ENCODE peak calls at places on chromosome 14, in nine cellular contexts. Y, A, T, E, J, D, I, M and L are unnamed samples.

GRCh38 chr14:60642790-60643397 is 6.4 kb downstream of the SIX1 start:
- DNase-seq in M (no peak), D (no peak), I (peak), T (no peak), Y (no peak), E (no peak), A (no peak), J (no peak), L (no peak)

GRCh38 chr14:23517650-23518329 is 33.8 kb downstream of the ZFHX2 start:
- DNase-seq in I (no peak), M (no peak), T (no peak), J (no peak), D (no peak), Y (no peak), E (no peak), A (no peak), L (no peak)

GRCh38 chr14:44941591-44941990 is 20.2 kb downstream of the KLHL28 start:
- DNase-seq in D (no peak), J (no peak), M (no peak), T (no peak), E (no peak), Y (no peak), A (no peak), I (no peak), L (no peak)

GRCh38 chr14:52391866-52392600 is 77.9 kb downstream of the PTGER2 start:
- DNase-seq in Y (no peak), E (peak), J (no peak), I (no peak), M (no peak), D (no peak), T (no peak), A (no peak), L (no peak)

GRCh38 chr14:53924754-53925153 is 31.9 kb downstream of the BMP4 start:
- DNase-seq in T (no peak), J (no peak), A (no peak), Y (no peak), D (no peak), I (no peak), M (no peak), E (peak), L (no peak)

GRCh38 chr14:54570651-54571415 is 3.9 kb downstream of the SAMD4A start:
- DNase-seq in D (no peak), J (no peak), A (no peak), Y (no peak), E (peak), I (no peak), M (no peak), T (no peak), L (no peak)

GRCh38 chr14:96538097-96538496 is 35.9 kb downstream of the PAPOLA start:
- DNase-seq in A (no peak), D (no peak), Y (no peak), M (no peak), J (no peak), E (no peak), I (no peak), T (no peak), L (no peak)

GRCh38 chr14:61188936-61189808 is 92.0 kb downstream of the TMEM30B start:
- DNase-seq in D (peak), M (no peak), Y (peak), I (no peak), J (peak), T (peak), A (no peak), E (peak), L (no peak)

GRCh38 chr14:56147980-56148901 is 30.0 kb downstream of the PELI2 start:
- DNase-seq in D (no peak), M (no peak), I (no peak), T (no peak), Y (no peak), E (no peak), J (no peak), A (no peak), L (no peak)

GRCh38 chr14:83913466-83913865 is 1616.5 kb upstream of the FLRT2 start:
- DNase-seq in T (no peak), I (no peak), M (no peak), E (peak), Y (no peak), D (no peak), J (no peak), A (no peak), L (no peak)

GRCh38 chr14:99205086-99205688 is 66.8 kb downstream of the BCL11B start:
- DNase-seq in I (no peak), Y (no peak), E (no peak), M (no peak), D (no peak), T (no peak), A (no peak), J (no peak), L (no peak)

GRCh38 chr14:80636071-80636470 is 305.5 kb downstream of the CEP128 start:
- DNase-seq in Y (no peak), M (no peak), I (no peak), A (no peak), J (no peak), E (peak), T (no peak), D (no peak), L (no peak)

GRCh38 chr14:92934196-92935085 is 11.5 kb downstream of the CHGA start:
- DNase-seq in M (no peak), E (no peak), T (no peak), A (no peak), Y (no peak), J (no peak), D (no peak), I (no peak), L (no peak)

GRCh38 chr14:29913550-29913949 is 14.1 kb downstream of the PRKD1 start:
- DNase-seq in M (no peak), Y (no peak), E (no peak), A (no peak), T (no peak), J (no peak), D (no peak), I (no peak), L (no peak)

GRCh38 chr14:104235686-104236085 is 97.3 kb downstream of the KIF26A start:
- DNase-seq in Y (no peak), E (no peak), D (no peak), A (no peak), M (no peak), J (no peak), I (no peak), T (no peak), L (no peak)

GRCh38 chr14:95184413-95184790 is 27.1 kb upstream of the DICER1 start:
- DNase-seq in T (peak), A (no peak), E (no peak), Y (no peak), I (no peak), J (no peak), D (no peak), M (no peak), L (no peak)

GRCh38 chr14:99191663-99192621 is 80.1 kb downstream of the BCL11B start:
- DNase-seq in J (peak), M (no peak), D (no peak), E (peak), T (peak), A (no peak), I (no peak), Y (no peak), L (no peak)

GRCh38 chr14:63533474-63533873 is 9.7 kb downstream of the PPP2R5E start:
- DNase-seq in T (no peak), M (no peak), Y (no peak), A (no peak), J (no peak), D (no peak), E (no peak), I (no peak), L (no peak)

GRCh38 chr14:69643430-69644200 is 32.2 kb downstream of the SUSD6 start:
- DNase-seq in T (no peak), I (peak), J (peak), E (peak), D (no peak), Y (peak), A (no peak), M (no peak), L (no peak)

GRCh38 chr14:64725360-64725815 is 21.2 kb downstream of the PLEKHG3 start:
- DNase-seq in E (no peak), M (no peak), Y (no peak), D (no peak), T (no peak), J (no peak), A (no peak), I (peak), L (no peak)

GRCh38 chr14:61178226-61179060 is 102.7 kb downstream of the TMEM30B start:
- DNase-seq in J (peak), Y (no peak), E (peak), A (no peak), I (peak), D (no peak), M (no peak), T (no peak), L (no peak)

GRCh38 chr14:81625343-81625742 is 91.7 kb upstream of the SEL1L start:
- DNase-seq in D (peak), M (no peak), A (no peak), I (no peak), T (no peak), J (no peak), Y (no peak), E (peak), L (no peak)

GRCh38 chr14:102565331-102565887 is 27.0 kb upstream of the RCOR1 start:
- DNase-seq in Y (no peak), D (no peak), I (no peak), M (no peak), A (peak), E (no peak), T (no peak), J (peak), L (no peak)

GRCh38 chr14:28515571-28515970 is 251.0 kb upstream of the FOXG1 start:
- DNase-seq in D (no peak), M (no peak), J (no peak), Y (no peak), E (peak), I (no peak), T (no peak), A (no peak), L (no peak)

GRCh38 chr14:103084021-103084919 is at the start of gene LBHD2:
- DNase-seq in J (no peak), D (no peak), M (no peak), I (no peak), E (peak), T (no peak), A (no peak), Y (peak), L (no peak)

GRCh38 chr14:29442720-29443119 is 484.9 kb downstream of the PRKD1 start:
- DNase-seq in J (no peak), M (no peak), E (peak), A (no peak), I (no peak), Y (no peak), T (no peak), D (no peak), L (no peak)

GRCh38 chr14:22814945-22815713 is at the start of gene SLC7A7:
- DNase-seq in Y (no peak), M (no peak), A (no peak), E (peak), J (no peak), D (no peak), T (no peak), I (no peak), L (no peak)

GRCh38 chr14:103887170-103887501 is 39.8 kb upstream of the PPP1R13B start:
- DNase-seq in A (no peak), D (no peak), E (no peak), J (no peak), M (no peak), Y (no peak), I (no peak), T (no peak), L (no peak)

GRCh38 chr14:99475660-99476059 is 5.0 kb downstream of the SETD3 start:
- DNase-seq in A (no peak), Y (no peak), M (no peak), D (no peak), I (no peak), T (no peak), J (no peak), E (no peak), L (no peak)

GRCh38 chr14:76844223-76844622 is 18.0 kb downstream of the LRRC74A start:
- DNase-seq in A (no peak), D (no peak), E (peak), I (no peak), J (peak), T (peak), Y (peak), M (no peak), L (no peak)

GRCh38 chr14:102540310-102541028 is 30.9 kb upstream of the ANKRD9 start:
- DNase-seq in E (peak), Y (no peak), A (no peak), I (no peak), T (no peak), D (no peak), M (no peak), J (no peak), L (no peak)

GRCh38 chr14:74504874-74505617 is 11.5 kb downstream of the ISCA2 start:
- DNase-seq in J (no peak), A (no peak), D (no peak), E (no peak), I (peak), T (no peak), Y (no peak), M (no peak), L (no peak)

GRCh38 chr14:62709773-62710172 is 335.5 kb downstream of the KCNH5 start:
- DNase-seq in I (no peak), M (no peak), T (no peak), Y (no peak), E (no peak), D (no peak), J (no peak), A (no peak), L (no peak)

GRCh38 chr14:91891081-91891480 is 23.7 kb upstream of the TC2N start:
- DNase-seq in M (no peak), A (no peak), T (no peak), E (no peak), I (no peak), J (no peak), Y (no peak), D (no peak), L (no peak)

GRCh38 chr14:91890291-91890749 is 23.0 kb upstream of the TC2N start:
- DNase-seq in E (no peak), A (no peak), Y (no peak), D (no peak), M (no peak), T (no peak), J (peak), I (no peak), L (no peak)

GRCh38 chr14:91893659-91894058 is 26.3 kb upstream of the TC2N start:
- DNase-seq in A (no peak), I (no peak), E (no peak), J (no peak), Y (no peak), D (no peak), T (no peak), M (no peak), L (no peak)

GRCh38 chr14:91891721-91892220 is 24.4 kb upstream of the TC2N start:
- DNase-seq in A (no peak), T (no peak), Y (no peak), J (no peak), D (no peak), E (peak), I (no peak), M (no peak), L (no peak)

DNA sequence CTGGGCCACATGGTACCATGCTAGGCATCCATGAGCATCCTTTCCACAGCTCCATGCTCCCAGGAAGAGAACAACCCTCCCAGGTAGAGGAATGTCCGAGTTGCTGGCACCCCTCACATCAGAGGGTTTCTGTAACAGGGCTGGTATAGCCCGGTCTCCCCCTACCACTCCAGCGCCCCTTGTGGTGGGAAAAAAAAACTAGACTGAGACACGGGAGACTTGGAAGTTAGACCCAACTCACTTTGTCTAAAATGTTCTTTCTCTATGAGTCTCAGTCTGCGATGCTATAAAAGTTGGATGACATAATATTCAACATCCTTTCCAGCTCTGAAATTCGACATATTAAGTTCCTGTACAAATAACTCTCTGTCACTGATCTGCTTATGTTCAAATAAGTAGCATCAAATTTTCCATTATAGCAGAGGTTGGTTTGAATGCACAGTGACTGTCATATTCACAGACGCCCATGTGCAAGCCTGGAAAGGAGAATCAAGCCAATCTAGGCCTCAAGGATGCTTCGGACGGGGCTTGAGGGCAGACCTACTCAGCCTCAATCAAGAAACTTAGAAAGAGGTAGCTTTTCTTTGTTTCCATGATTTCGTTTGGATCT is 25.7 kb upstream of the TC2N start:
- DNase-seq in E (no peak), A (no peak), D (peak), I (no peak), J (no peak), T (no peak), M (no peak), Y (no peak), L (no peak)
- TF ChIP-seq CTCF in E (peak), A (peak), D (peak), I (peak), J (peak), T (peak), M (peak), Y (peak), L (peak)

GRCh38 chr14:105490572-105491365 is at the start of gene TEDC1:
- DNase-seq in Y (peak), M (peak), J (peak), D (peak), A (peak), I (peak), T (peak), E (peak), L (peak)
- TF ChIP-seq CTCF in Y (peak), M (peak), J (peak), D (peak), A (peak), I (peak), T (peak), E (peak), L (peak)

GRCh38 chr14:51240804-51241380 is 845 bp downstream of the TMX1 start:
- DNase-seq in D (no peak), T (no peak), J (no peak), E (no peak), M (no peak), Y (no peak), A (no peak), I (no peak), L (no peak)

GRCh38 chr14:51244591-51244990 is 4.5 kb downstream of the TMX1 start:
- DNase-seq in J (no peak), A (no peak), E (no peak), Y (no peak), D (no peak), M (no peak), I (no peak), T (no peak), L (no peak)

GRCh38 chr14:51236314-51236713 is 3.7 kb upstream of the TMX1 start:
- DNase-seq in Y (no peak), M (no peak), T (no peak), I (no peak), A (no peak), J (no peak), D (no peak), E (peak), L (no peak)

GRCh38 chr14:51242545-51243490 is 2.8 kb downstream of the TMX1 start:
- DNase-seq in M (no peak), A (no peak), D (no peak), Y (no peak), E (no peak), J (no peak), I (no peak), T (no peak), L (no peak)

GRCh38 chr14:51239813-51240803 is at the start of gene TMX1:
- DNase-seq in E (peak), T (peak), Y (peak), D (peak), I (peak), A (peak), M (peak), J (peak), L (peak)
- TF ChIP-seq CTCF in E (no peak), T (no peak), Y (no peak), D (no peak), I (no peak), A (peak), M (peak), J (no peak), L (no peak)

GRCh38 chr14:72738181-72738611 is 155.7 kb downstream of the DPF3 start:
- DNase-seq in Y (no peak), T (no peak), I (no peak), E (no peak), M (peak), D (no peak), J (no peak), A (no peak), L (no peak)

GRCh38 chr14:72737560-72737943 is 156.3 kb downstream of the DPF3 start:
- DNase-seq in A (no peak), D (no peak), J (no peak), M (no peak), I (no peak), Y (no peak), T (no peak), E (no peak), L (no peak)

GRCh38 chr14:72736791-72737559 is 156.9 kb downstream of the DPF3 start:
- DNase-seq in J (no peak), Y (no peak), A (no peak), T (no peak), D (no peak), E (peak), I (no peak), M (no peak), L (no peak)

GRCh38 chr14:72739446-72740405 is 154.2 kb downstream of the DPF3 start:
- DNase-seq in E (no peak), M (peak), I (no peak), J (no peak), T (no peak), Y (no peak), A (no peak), D (no peak), L (no peak)

DNA sequence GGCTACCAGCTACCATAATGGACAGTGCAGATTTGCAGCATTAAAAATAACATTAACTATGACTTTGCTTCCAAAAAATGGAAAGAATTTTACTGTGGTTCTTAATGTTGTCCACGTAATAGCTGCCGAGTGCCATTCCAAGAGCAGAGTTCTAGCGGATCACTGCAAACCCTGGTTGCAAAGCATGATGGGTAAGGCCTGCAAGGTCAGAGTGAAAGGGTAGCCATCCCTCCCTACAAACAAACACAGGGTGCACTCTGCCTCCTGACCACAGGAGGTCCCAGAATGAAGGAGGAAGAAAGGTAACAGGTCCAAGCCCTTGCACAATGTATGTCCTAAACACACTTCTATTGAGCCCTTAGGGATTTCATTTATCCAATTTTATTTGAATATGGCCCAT is 157.6 kb downstream of the DPF3 start:
- DNase-seq in Y (no peak), I (no peak), T (no peak), M (no peak), A (no peak), D (no peak), J (no peak), E (peak), L (no peak)
- TF ChIP-seq CTCF in Y (no peak), I (no peak), T (no peak), M (peak), A (no peak), D (no peak), J (no peak), E (peak), L (no peak)

GRCh38 chr14:85425507-85425906 is 104.4 kb upstream of the FLRT2 start:
- DNase-seq in J (no peak), D (no peak), E (no peak), T (no peak), Y (no peak), M (no peak), A (no peak), I (no peak), L (no peak)
- TF ChIP-seq CTCF in J (no peak), D (no peak), E (no peak), T (no peak), Y (no peak), M (peak), A (no peak), I (no peak), L (no peak)

GRCh38 chr14:31270196-31270772 is 62.7 kb upstream of the HECTD1 start:
- DNase-seq in J (peak), A (no peak), E (no peak), T (no peak), I (no peak), Y (peak), M (no peak), D (no peak), L (no peak)
- TF ChIP-seq CTCF in J (no peak), A (peak), E (peak), T (no peak), I (peak), Y (peak), M (no peak), D (peak), L (peak)

DNA sequence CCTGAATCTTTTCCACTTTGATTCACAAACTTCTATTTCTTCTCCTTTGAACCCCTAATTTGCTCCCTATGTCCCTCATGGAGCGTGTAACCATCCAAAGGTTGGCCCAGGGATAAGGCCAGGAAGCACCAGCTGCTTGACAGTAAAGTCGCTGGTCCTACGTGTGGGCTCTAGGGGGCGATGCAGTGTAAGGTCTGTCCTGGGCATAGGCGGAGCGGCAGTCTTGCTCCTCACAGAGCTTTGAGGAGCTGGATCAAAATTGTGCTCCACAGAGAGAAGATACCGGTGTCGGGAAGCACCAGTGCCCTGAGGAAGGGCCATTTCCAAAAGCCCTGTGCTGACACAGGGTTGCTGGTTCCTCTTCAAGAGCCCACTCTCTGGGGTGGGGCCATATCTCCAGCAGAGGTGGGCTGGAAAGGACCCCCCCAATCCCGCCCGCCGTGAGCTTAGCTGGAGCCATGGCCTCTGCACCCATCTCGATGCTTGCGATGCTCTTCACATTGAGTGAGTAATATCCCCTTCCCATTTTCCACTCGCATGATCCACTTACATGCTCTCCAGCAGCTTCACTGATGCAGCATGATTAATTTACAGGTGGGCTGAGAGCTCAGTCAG is 49.9 kb upstream of the OR4E1 start:
- DNase-seq in J (no peak), Y (no peak), A (no peak), E (no peak), M (no peak), I (peak), D (peak), T (no peak), L (no peak)
- TF ChIP-seq CTCF in J (no peak), Y (no peak), A (peak), E (no peak), M (peak), I (peak), D (peak), T (no peak), L (no peak)